ENCODE peak calls at places on chromosome X, in five cellular contexts. L is mammary epithelial cell, V is foreskin keratinocyte, S is lower lobe of right lung, R is mesothelial cell of epicardium. Z is an unnamed sample.

GRCh38 chrX:110026099-110026844 is 23.4 kb downstream of the TMEM164 start:
- DNase-seq in L (peak; percentile 85), V (peak; percentile 59), S (peak; percentile 50), R (no peak), Z (no peak)

GRCh38 chrX:30971761-30972603 is 82.9 kb upstream of the TAB3 start:
- DNase-seq in L (peak; percentile 37), V (no peak), S (no peak), R (no peak), Z (peak; percentile 54)

GRCh38 chrX:134006484-134007161 is 21.2 kb upstream of the GPC3 start:
- DNase-seq in L (no peak), V (no peak), S (no peak), R (no peak), Z (no peak)

GRCh38 chrX:103310592-103311400 is at the start of gene BEX2:
- DNase-seq in L (peak; percentile 62), V (peak; percentile 2), S (peak; percentile 84), R (peak; percentile 83), Z (peak; percentile 75)

GRCh38 chrX:13491061-13491460 is 78.3 kb upstream of the EGFL6 start:
- DNase-seq in L (no peak), V (no peak), S (no peak), R (no peak), Z (no peak)

GRCh38 chrX:152927858-152928760 is 30.2 kb downstream of the ZNF185 start:
- DNase-seq in L (no peak), V (no peak), S (no peak), R (no peak), Z (no peak)

GRCh38 chrX:3184176-3184930 is 143.1 kb downstream of the ARSF start:
- DNase-seq in L (no peak), V (no peak), S (no peak), R (no peak), Z (no peak)

GRCh38 chrX:33434256-33435092 is 223.1 kb upstream of the DMD start:
- DNase-seq in L (peak; percentile 20), V (peak; percentile 6), S (no peak), R (peak; percentile 82), Z (peak; percentile 15)

GRCh38 chrX:65679071-65679540 is 11.7 kb downstream of the MSN start:
- DNase-seq in L (peak; percentile 77), V (no peak), S (no peak), R (no peak), Z (no peak)

GRCh38 chrX:16112428-16112827 is 10.9 kb upstream of the GRPR start:
- DNase-seq in L (no peak), V (no peak), S (no peak), R (no peak), Z (no peak)

GRCh38 chrX:107713205-107714195 is 62.1 kb downstream of the TSC22D3 start:
- DNase-seq in L (no peak), V (no peak), S (no peak), R (no peak), Z (no peak)

GRCh38 chrX:73446831-73447230 is at the start of gene CDX4:
- DNase-seq in L (no peak), V (no peak), S (no peak), R (no peak), Z (no peak)

GRCh38 chrX:69961365-69962072 is 88.2 kb downstream of the AWAT2 start:
- DNase-seq in L (peak; percentile 12), V (peak; percentile 11), S (no peak), R (no peak), Z (no peak)

GRCh38 chrX:136030357-136031225 is 45.4 kb downstream of the SLC9A6 start:
- DNase-seq in L (no peak), V (no peak), S (no peak), R (no peak), Z (no peak)

GRCh38 chrX:2220829-2221567 is 279.8 kb downstream of the DHRSX start:
- DNase-seq in L (no peak), V (no peak), S (no peak), R (no peak), Z (no peak)

GRCh38 chrX:15749642-15750610 is 11.9 kb downstream of the CA5B start:
- DNase-seq in L (no peak), V (no peak), S (peak; percentile 44), R (no peak), Z (no peak)

GRCh38 chrX:155998761-155999510 is 1.4 kb downstream of the IL9R start:
- DNase-seq in L (no peak), V (no peak), S (no peak), R (no peak), Z (no peak)

GRCh38 chrX:41332005-41332404 is 2.0 kb upstream of the DDX3X start:
- DNase-seq in L (no peak), V (no peak), S (no peak), R (no peak), Z (no peak)

GRCh38 chrX:122552291-122552800 is 631.7 kb upstream of the GRIA3 start:
- DNase-seq in L (peak; percentile 18), V (no peak), S (no peak), R (no peak), Z (no peak)

GRCh38 chrX:65581661-65582339 is 47.2 kb upstream of the LAS1L start:
- DNase-seq in L (peak; percentile 49), V (no peak), S (no peak), R (peak; percentile 56), Z (peak; percentile 57)

GRCh38 chrX:18899796-18900380 is 84.0 kb downstream of the PHKA2 start:
- DNase-seq in L (no peak), V (no peak), S (no peak), R (no peak), Z (peak; percentile 48)

DNA sequence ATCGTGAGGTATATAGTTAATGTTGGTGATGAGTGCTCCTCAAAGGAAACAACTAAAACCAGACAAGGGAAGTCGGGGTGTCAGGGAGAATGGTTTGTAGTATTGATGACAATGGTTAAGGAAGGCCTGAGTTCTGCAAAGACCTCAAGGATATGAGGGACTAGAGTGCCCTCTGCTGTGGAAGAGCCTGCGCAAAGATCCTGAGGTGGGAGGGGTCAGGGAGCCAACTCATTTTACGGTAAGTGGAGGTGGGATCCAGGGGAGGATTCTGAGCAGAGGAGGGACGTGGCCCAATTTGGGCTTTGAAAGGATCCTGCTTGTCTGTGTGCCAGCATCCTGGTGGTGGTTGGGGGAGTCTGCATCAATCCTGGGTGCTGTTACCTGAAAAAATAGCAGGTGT is 11.3 kb downstream of the UBA1 start:
- DNase-seq in L (no peak), V (no peak), S (no peak), R (no peak), Z (no peak)
- TF ChIP-seq CTCF in L (no peak), V (no peak), S (no peak), R (no peak), Z (no peak)

DNA sequence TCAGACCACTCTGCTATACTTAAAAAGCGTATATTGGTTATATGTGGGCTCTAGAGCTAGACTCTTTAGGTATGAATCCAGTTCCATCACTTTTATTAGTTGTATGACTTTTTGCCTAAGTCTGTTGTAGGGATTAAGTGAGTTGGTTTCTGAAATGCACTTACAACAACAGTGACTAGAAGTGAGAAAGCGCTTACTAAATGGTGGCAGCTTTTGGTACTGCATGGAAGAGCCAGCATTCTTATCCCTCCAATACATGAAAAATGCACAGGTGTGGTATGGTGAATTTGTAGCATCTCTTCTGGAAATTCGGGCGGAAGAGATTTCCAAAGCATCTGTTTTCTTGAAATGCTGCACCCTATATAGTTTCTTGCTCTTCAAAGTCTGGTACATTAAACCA is 117.1 kb downstream of the SPANXA1 start:
- DNase-seq in L (no peak), V (no peak), S (no peak), R (no peak), Z (no peak)
- TF ChIP-seq CTCF in L (peak; percentile 28), V (no peak), S (no peak), R (peak; percentile 62), Z (no peak)

GRCh38 chrX:83819304-83819703 is 41.6 kb upstream of the CYLC1 start:
- DNase-seq in L (no peak), V (no peak), S (no peak), R (no peak), Z (no peak)
- TF ChIP-seq CTCF in L (no peak), V (no peak), S (no peak), R (no peak), Z (no peak)

DNA sequence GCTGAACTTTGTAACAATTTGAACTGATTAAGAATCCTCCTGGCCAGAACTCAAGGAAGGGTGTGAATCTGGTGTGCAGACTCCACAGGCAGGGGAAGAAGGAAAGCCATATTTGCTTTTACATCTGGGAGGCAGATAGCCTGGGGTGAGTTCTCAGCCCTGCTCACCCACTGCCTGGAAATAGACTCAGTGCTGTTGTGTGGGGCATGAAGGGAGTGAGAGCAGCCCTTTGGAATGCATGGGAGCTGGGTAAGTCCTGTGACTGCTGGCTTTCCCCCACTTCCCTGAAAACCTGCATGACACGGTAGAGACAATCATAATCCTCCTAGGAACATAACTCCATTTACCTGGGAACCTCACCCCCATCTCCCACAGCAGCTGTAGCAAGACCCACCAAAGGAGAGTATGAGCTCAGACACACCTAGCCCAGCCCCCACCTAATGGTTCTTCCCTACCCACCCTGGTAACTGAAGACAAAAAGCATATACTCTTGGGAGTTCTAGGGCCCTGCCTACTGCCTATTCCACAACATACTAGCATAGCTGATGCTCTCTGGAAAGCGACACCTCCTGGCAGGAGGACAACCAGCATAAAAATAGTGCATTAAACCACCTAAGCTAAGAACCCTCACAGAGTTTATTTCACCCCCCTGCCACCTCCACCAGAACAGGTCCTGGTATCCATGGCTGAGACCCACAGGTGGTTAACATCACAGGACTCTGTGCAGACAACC is 59.3 kb upstream of the UBQLN2 start:
- DNase-seq in L (peak; percentile 81), V (peak; percentile 77), S (no peak), R (no peak), Z (no peak)
- TF ChIP-seq CTCF in L (no peak), V (peak; percentile 52), S (no peak), R (no peak), Z (no peak)

DNA sequence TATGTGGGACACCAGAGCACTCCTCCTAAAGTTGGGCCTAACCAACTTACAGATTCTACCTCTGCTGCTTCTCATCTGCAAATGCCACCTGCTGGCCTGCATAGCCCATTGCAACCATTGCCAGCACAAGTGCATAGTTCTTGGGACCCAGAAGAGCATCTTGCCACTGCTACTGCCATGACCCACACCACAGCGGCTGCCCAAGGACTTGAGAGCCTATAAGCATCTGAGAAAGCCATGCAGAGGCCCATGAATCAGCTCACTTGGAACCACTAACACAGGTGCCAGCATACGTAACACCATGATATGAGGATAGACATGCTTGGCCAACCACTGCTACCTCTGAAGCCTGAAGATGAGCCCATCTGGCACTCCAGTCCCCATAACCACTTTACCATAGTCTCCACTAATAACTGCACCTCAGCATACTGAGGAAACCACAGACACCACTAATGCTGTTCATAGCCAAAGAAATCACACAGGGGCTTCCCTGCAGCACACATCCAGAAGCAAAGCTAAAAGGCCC is 258.1 kb upstream of the AGTR2 start:
- DNase-seq in L (no peak), V (no peak), S (no peak), R (no peak), Z (no peak)
- TF ChIP-seq CTCF in L (peak; percentile 32), V (no peak), S (no peak), R (no peak), Z (peak; percentile 57)

GRCh38 chrX:43121637-43122036 is 343.7 kb upstream of the PPP1R2C start:
- DNase-seq in L (peak; percentile 9), V (no peak), S (no peak), R (no peak), Z (no peak)
- TF ChIP-seq CTCF in L (peak; percentile 12), V (peak; percentile 46), S (no peak), R (no peak), Z (no peak)

GRCh38 chrX:132614297-132614696 is 125.5 kb upstream of the MBNL3 start:
- DNase-seq in L (no peak), V (no peak), S (no peak), R (no peak), Z (no peak)
- TF ChIP-seq CTCF in L (no peak), V (peak; percentile 48), S (no peak), R (no peak), Z (no peak)

Z was measured in GM13976.